ENCODE peak calls at places on chromosomes 12 and 14, in five cellular contexts. N is adrenal gland, J is EL, Z is Calu3, O is left cardiac atrium. G is an unnamed sample.

GRCh38 chr12:110102255-110102654 is 21.9 kb upstream of the IFT81 start:
- DNase-seq in Z (peak), O (peak), J (peak), N (peak), G (no peak)

GRCh38 chr14:78182722-78183121 is 12.5 kb downstream of the NRXN3 start:
- DNase-seq in Z (no peak), N (no peak), J (no peak), O (no peak), G (no peak)

GRCh38 chr12:94026566-94026965 is 121.8 kb upstream of the PLXNC1 start:
- DNase-seq in Z (no peak), J (no peak), O (no peak), N (no peak), G (no peak)

GRCh38 chr14:90091393-90091792 is 29.6 kb downstream of the KCNK13 start:
- DNase-seq in N (no peak), O (no peak), Z (no peak), J (peak), G (no peak)

GRCh38 chr14:97077253-97077653 is 280.1 kb downstream of the VRK1 start:
- DNase-seq in O (peak), N (peak), J (no peak), Z (no peak), G (peak)

GRCh38 chr12:124938606-124939427 is 24.4 kb upstream of the UBC start:
- DNase-seq in J (peak), Z (peak), O (peak), N (peak), G (no peak)

GRCh38 chr12:54197037-54197909 is 8.5 kb upstream of the SMUG1 start:
- DNase-seq in N (no peak), O (no peak), J (peak), Z (no peak), G (no peak)

GRCh38 chr14:95235351-95235750 is 78.0 kb upstream of the DICER1 start:
- DNase-seq in N (no peak), J (no peak), O (no peak), Z (no peak), G (no peak)

GRCh38 chr14:24712909-24713308 is 78.9 kb upstream of the GZMB start:
- DNase-seq in Z (no peak), O (no peak), J (no peak), N (no peak), G (no peak)

GRCh38 chr12:53198470-53199110 is 8.5 kb downstream of the ITGB7 start:
- DNase-seq in O (no peak), N (no peak), J (no peak), Z (no peak), G (no peak)

GRCh38 chr12:97336896-97337751 is 125.5 kb upstream of the RMST start:
- DNase-seq in J (no peak), O (no peak), N (no peak), Z (no peak), G (peak)

GRCh38 chr14:91405724-91406435 is 11.7 kb downstream of the CCDC88C start:
- DNase-seq in O (no peak), N (no peak), Z (no peak), J (no peak), G (no peak)

G was measured in GM13977.